ENCODE peak calls at places on chromosomes 7 and 10, in nine cellular contexts. B is fibroblast of lung; O is NCI-H1417; Q is AG04450; D is kidney epithelial cell; I is GM23248; C is stimulated activated CD8-positive, alpha-beta memory T cell treated with anti-CD3 and anti-CD28 coated beads, Interleukin-15, amount 100 ng/mL, for 48 hours; G is astrocyte of the spinal cord; F is Right ventricle myocardium superior. J is an unnamed sample.

GRCh38 chr10:3887885-3888476 is 103.0 kb upstream of the KLF6 start:
- DNase-seq in B (peak), O (no peak), Q (peak), D (peak), I (peak), C (peak), G (peak), F (no peak), J (peak)

GRCh38 chr10:114879093-114879492 is 57.5 kb downstream of the FHIP2A start:
- DNase-seq in B (peak), O (no peak), Q (no peak), D (no peak), I (peak), C (no peak), G (no peak), F (no peak), J (peak)

GRCh38 chr10:86411281-86411841 is 44.8 kb upstream of the GRID1 start:
- DNase-seq in B (peak), O (no peak), Q (peak), D (no peak), I (peak), C (no peak), G (peak), F (no peak), J (peak)

GRCh38 chr7:351681-352480 is 61.9 kb downstream of the FOXL3 start:
- DNase-seq in B (no peak), O (no peak), Q (no peak), D (no peak), I (peak), C (peak), G (no peak), F (no peak), J (no peak)

GRCh38 chr7:19969859-19970493 is 196.6 kb upstream of the TMEM196 start:
- DNase-seq in B (peak), O (no peak), Q (no peak), D (no peak), I (peak), C (no peak), G (peak), F (no peak), J (no peak)

GRCh38 chr10:33010132-33011037 is 52.4 kb upstream of the ITGB1 start:
- DNase-seq in B (peak), O (no peak), Q (peak), D (peak), I (peak), C (no peak), G (peak), F (no peak), J (peak)

GRCh38 chr7:142313528-142313927 is 55.7 kb upstream of the PRSS58 start:
- DNase-seq in B (no peak), O (no peak), Q (no peak), D (no peak), I (no peak), C (no peak), G (no peak), F (no peak), J (no peak)

GRCh38 chr7:73443543-73444255 is 10.1 kb downstream of the FZD9 start:
- DNase-seq in B (no peak), O (no peak), Q (no peak), D (no peak), I (no peak), C (no peak), G (no peak), F (no peak), J (no peak)

GRCh38 chr7:87414400-87415188 is 60.9 kb downstream of the ABCB4 start:
- DNase-seq in B (peak), O (no peak), Q (peak), D (peak), I (peak), C (no peak), G (peak), F (no peak), J (peak)

GRCh38 chr7:46108272-46108671 is 187.2 kb upstream of the IGFBP3 start:
- DNase-seq in B (no peak), O (no peak), Q (no peak), D (no peak), I (no peak), C (no peak), G (no peak), F (no peak), J (no peak)

GRCh38 chr7:7702826-7703225 is 15.6 kb downstream of the RPA3 start:
- DNase-seq in B (no peak), O (no peak), Q (no peak), D (no peak), I (peak), C (no peak), G (no peak), F (no peak), J (peak)

GRCh38 chr10:20737107-20737506 is 160.0 kb downstream of the NEBL start:
- DNase-seq in B (no peak), O (no peak), Q (no peak), D (no peak), I (no peak), C (no peak), G (no peak), F (no peak), J (no peak)

GRCh38 chr10:18737841-18738240 is 78.6 kb downstream of the ARL5B start:
- DNase-seq in B (peak), O (no peak), Q (peak), D (peak), I (peak), C (no peak), G (peak), F (no peak), J (peak)

GRCh38 chr10:103417601-103418000 is 21.2 kb downstream of the PDCD11 start:
- DNase-seq in B (no peak), O (no peak), Q (no peak), D (no peak), I (no peak), C (no peak), G (no peak), F (no peak), J (no peak)

GRCh38 chr10:24456319-24456718 is 247.4 kb downstream of the KIAA1217 start:
- DNase-seq in B (peak), O (no peak), Q (no peak), D (no peak), I (peak), C (no peak), G (peak), F (no peak), J (peak)